ENCODE peak calls at places on chromosomes 3 and 15, in ten cellular contexts. D, P, O, X, L, W, F, S, H and R are unnamed samples.

GRCh38 chr3:100875239-100875638 is 118.0 kb downstream of the ABI3BP start:
- DNase-seq in P (peak; percentile 53), W (no peak), D (no peak), O (peak; percentile 70), L (no peak), H (no peak), X (peak; percentile 81), F (peak; percentile 82), S (peak; percentile 84), R (no peak)

GRCh38 chr3:70053293-70053692 is 53.8 kb downstream of the SAMMSON start:
- DNase-seq in P (no peak), D (no peak), H (no peak), O (no peak), F (peak; percentile 30), X (no peak), L (no peak), S (no peak), W (no peak), R (no peak)

GRCh38 chr3:134485075-134485536 is 679 bp downstream of the ANAPC13 start:
- DNase-seq in F (peak; percentile 27), O (no peak), X (no peak), S (no peak), P (no peak), H (no peak), L (peak; percentile 25), D (peak; percentile 38), W (no peak), R (no peak)

GRCh38 chr3:186400026-186400425 is 38.0 kb upstream of the DGKG start:
- DNase-seq in W (no peak), D (no peak), F (no peak), H (no peak), L (no peak), P (no peak), O (no peak), S (no peak), X (no peak), R (no peak)

GRCh38 chr15:89364341-89364740 is 29.7 kb upstream of the POLG start:
- DNase-seq in X (no peak), P (no peak), H (peak; percentile 17), O (no peak), S (no peak), F (no peak), W (no peak), D (no peak), L (no peak), R (no peak)

GRCh38 chr15:81043568-81044301 is 43.0 kb downstream of the TLNRD1 start:
- DNase-seq in W (no peak), S (no peak), P (no peak), F (no peak), L (no peak), X (no peak), H (no peak), O (no peak), D (no peak), R (no peak)

GRCh38 chr15:98017150-98017964 is 56.9 kb downstream of the ARRDC4 start:
- DNase-seq in W (no peak), S (no peak), X (no peak), P (no peak), L (no peak), O (no peak), H (no peak), D (no peak), F (no peak), R (no peak)

GRCh38 chr3:195003006-195003892 is 267.7 kb downstream of the XXYLT1 start:
- DNase-seq in H (no peak), P (no peak), W (no peak), S (no peak), L (no peak), O (peak; percentile 90), X (no peak), D (no peak), F (peak; percentile 35), R (no peak)

GRCh38 chr3:56988458-56988857 is 72.0 kb upstream of the SPATA12 start:
- DNase-seq in W (no peak), O (no peak), F (no peak), H (no peak), X (no peak), P (no peak), S (no peak), D (no peak), L (no peak), R (no peak)

GRCh38 chr3:155398046-155398445 is 104.6 kb upstream of the STRIT1 start:
- DNase-seq in H (no peak), S (no peak), L (no peak), O (no peak), F (no peak), D (no peak), X (no peak), W (no peak), P (no peak), R (no peak)

GRCh38 chr15:60074181-60074885 is 70.2 kb downstream of the FOXB1 start:
- DNase-seq in S (peak; percentile 66), F (peak; percentile 64), L (no peak), W (no peak), D (no peak), O (no peak), H (no peak), X (peak; percentile 62), P (no peak), R (no peak)

GRCh38 chr15:92391640-92392039 is 2.0 kb upstream of the ST8SIA2 start:
- DNase-seq in H (no peak), F (peak; percentile 32), P (no peak), S (no peak), D (peak; percentile 76), L (peak; percentile 6), X (peak; percentile 28), W (no peak), O (peak; percentile 23), R (no peak)

GRCh38 chr3:77065750-77066149 is 25.9 kb downstream of the ROBO2 start:
- DNase-seq in S (no peak), W (no peak), X (no peak), L (no peak), H (no peak), F (no peak), O (no peak), P (no peak), D (no peak), R (no peak)

GRCh38 chr3:9820944-9821343 is 10.9 kb downstream of the TTLL3 start:
- DNase-seq in H (no peak), W (no peak), O (peak; percentile 41), P (no peak), S (no peak), X (no peak), D (peak; percentile 88), F (peak; percentile 18), L (peak; percentile 30), R (no peak)
- TF ChIP-seq CTCF in H (no peak), W (peak; percentile 52), O (peak; percentile 49), P (peak; percentile 28), S (no peak), X (peak; percentile 48), D (peak; percentile 70), F (peak; percentile 36), L (peak; percentile 30), R (peak; percentile 21)

DNA sequence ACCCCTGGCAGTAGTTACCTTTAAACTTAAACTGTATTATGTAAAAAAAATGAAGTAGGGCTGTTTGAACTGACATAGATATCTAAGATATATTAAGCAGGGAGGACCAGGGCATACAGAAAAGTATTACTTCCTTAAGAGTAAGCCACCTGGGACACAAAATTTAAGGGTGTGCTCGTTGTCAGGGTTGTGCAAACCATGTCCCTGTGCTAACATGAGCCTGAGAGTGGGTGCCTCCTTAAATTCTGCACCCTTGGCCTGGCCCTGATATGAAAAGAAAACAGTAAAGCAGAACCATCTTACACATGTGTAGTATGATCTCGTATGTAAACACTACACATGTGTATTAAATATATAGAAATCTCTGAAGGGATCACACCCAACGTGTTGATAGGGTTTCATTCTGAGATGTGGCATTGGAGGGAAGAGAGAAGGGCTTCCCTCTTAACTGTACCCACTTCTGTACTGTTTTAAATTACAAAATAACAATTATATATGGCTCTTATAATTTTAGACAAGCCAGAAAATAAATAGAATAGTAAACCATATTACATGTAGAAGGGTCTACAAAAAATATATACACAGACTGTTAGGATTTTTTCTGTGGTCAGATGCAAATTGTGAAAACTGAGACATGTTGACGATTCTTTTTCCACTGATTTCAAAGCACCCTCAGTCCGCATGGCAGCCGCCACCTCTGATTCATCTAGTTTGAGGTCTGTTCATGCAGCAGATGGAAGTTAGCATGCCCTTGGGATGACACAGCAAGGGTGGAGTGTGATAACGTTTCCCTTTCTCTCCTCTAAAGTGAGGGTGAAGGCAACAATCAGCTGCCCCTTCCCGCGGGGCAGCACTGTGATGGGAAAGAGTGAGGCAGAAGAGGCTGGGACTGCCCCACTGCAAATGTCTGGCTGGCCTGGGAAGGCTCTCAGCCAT is 400.9 kb upstream of the PROK2 start:
- DNase-seq in F (peak; percentile 78), S (no peak), L (peak; percentile 7), W (peak; percentile 11), X (peak; percentile 88), D (no peak), P (no peak), H (no peak), O (peak; percentile 76), R (peak; percentile 32)
- H3K4me3 ChIP-seq in F (no peak overlapping the region), S (no peak overlapping the region), L (no peak overlapping the region), W (no peak overlapping the region), X (peak overlapping the region; percentile 2), D (no peak overlapping the region), P (no peak overlapping the region), H (no peak overlapping the region), O (no peak overlapping the region), R (no peak overlapping the region)

GRCh38 chr3:9019244-9019961 is 56.1 kb upstream of the RAD18 start:
- DNase-seq in X (no peak), S (peak; percentile 63), L (no peak), F (no peak), O (no peak), H (no peak), P (no peak), D (no peak), W (no peak), R (no peak)
- H3K27me3 ChIP-seq in X (peaks cover 12% of the 10 kb centered on the region), S (no peaks in the 10 kb centered on the region), L (no peaks in the 10 kb centered on the region), F (no peaks in the 10 kb centered on the region), O (no peaks in the 10 kb centered on the region), H (no peaks in the 10 kb centered on the region), P (no peaks in the 10 kb centered on the region), D (no peaks in the 10 kb centered on the region), W (peaks cover 8% of the 10 kb centered on the region), R (no peaks in the 10 kb centered on the region)

GRCh38 chr3:172332256-172333041 is 115.8 kb downstream of the GHSR start:
- DNase-seq in S (peak; percentile 76), W (no peak), P (no peak), D (peak; percentile 67), F (peak; percentile 61), X (peak; percentile 31), L (peak; percentile 57), O (peak; percentile 75), H (no peak), R (no peak)

GRCh38 chr3:172333042-172333377 is 115.2 kb downstream of the GHSR start:
- DNase-seq in S (no peak), H (no peak), D (no peak), F (no peak), X (no peak), P (no peak), W (no peak), L (no peak), O (no peak), R (no peak)

GRCh38 chr3:172334743-172335142 is 113.5 kb downstream of the GHSR start:
- DNase-seq in H (no peak), P (no peak), L (no peak), S (no peak), W (no peak), O (no peak), D (no peak), F (peak; percentile 76), X (no peak), R (no peak)

GRCh38 chr3:172330413-172330812 is 117.8 kb downstream of the GHSR start:
- DNase-seq in F (no peak), S (no peak), X (no peak), L (no peak), P (no peak), H (no peak), D (no peak), O (no peak), W (no peak), R (no peak)

GRCh38 chr3:172333692-172334457 is 114.4 kb downstream of the GHSR start:
- DNase-seq in L (no peak), W (no peak), F (no peak), O (no peak), H (no peak), D (no peak), S (no peak), X (no peak), P (no peak), R (no peak)
- TF ChIP-seq CTCF in L (no peak), W (peak; percentile 28), F (no peak), O (peak; percentile 30), H (no peak), D (peak; percentile 39), S (no peak), X (no peak), P (no peak), R (no peak)